ENCODE peak calls at places on chromosomes 5 and 9, in nine cellular contexts. One of them, this sample, is unnamed.

GRCh38 chr9:136576269-136576626 is 30.4 kb upstream of the NOTCH1 start:
- DNase-seq in astrocyte of the spinal cord: peak; percentile 40
- DNase-seq in CD8-positive, alpha-beta T cell: no peak
- DNase-seq in aorta: peak; percentile 83
- DNase-seq in brain microvascular endothelial cell: no peak
- DNase-seq in heart right ventricle: no peak
- DNase-seq in neuronal stem cell: no peak
- DNase-seq in T-helper 1 cell: no peak
- DNase-seq in GM13976: no peak
- DNase-seq in this sample: no peak

GRCh38 chr9:22237497-22238363 is 208.9 kb upstream of the DMRTA1 start:
- DNase-seq in aorta: no peak
- DNase-seq in astrocyte of the spinal cord: peak; percentile 95
- DNase-seq in neuronal stem cell: no peak
- DNase-seq in T-helper 1 cell: no peak
- DNase-seq in CD8-positive, alpha-beta T cell: no peak
- DNase-seq in GM13976: no peak
- DNase-seq in heart right ventricle: no peak
- DNase-seq in brain microvascular endothelial cell: peak; percentile 92
- DNase-seq in this sample: no peak

GRCh38 chr9:20835364-20836286 is 151.6 kb downstream of the FOCAD start:
- DNase-seq in astrocyte of the spinal cord: peak; percentile 49
- DNase-seq in neuronal stem cell: no peak
- DNase-seq in aorta: no peak
- DNase-seq in T-helper 1 cell: no peak
- DNase-seq in brain microvascular endothelial cell: peak; percentile 6
- DNase-seq in CD8-positive, alpha-beta T cell: no peak
- DNase-seq in heart right ventricle: no peak
- DNase-seq in GM13976: no peak
- DNase-seq in this sample: no peak

GRCh38 chr9:79694676-79695400 is 123.1 kb downstream of the TLE4 start:
- DNase-seq in GM13976: no peak
- DNase-seq in aorta: no peak
- DNase-seq in T-helper 1 cell: no peak
- DNase-seq in neuronal stem cell: peak; percentile 38
- DNase-seq in brain microvascular endothelial cell: peak; percentile 90
- DNase-seq in heart right ventricle: no peak
- DNase-seq in CD8-positive, alpha-beta T cell: no peak
- DNase-seq in astrocyte of the spinal cord: peak; percentile 94
- DNase-seq in this sample: no peak

GRCh38 chr9:136626066-136626725 is 36.5 kb upstream of the EGFL7 start:
- DNase-seq in brain microvascular endothelial cell: no peak
- DNase-seq in CD8-positive, alpha-beta T cell: no peak
- DNase-seq in heart right ventricle: no peak
- DNase-seq in astrocyte of the spinal cord: no peak
- DNase-seq in neuronal stem cell: no peak
- DNase-seq in T-helper 1 cell: no peak
- DNase-seq in GM13976: no peak
- DNase-seq in aorta: peak; percentile 61
- DNase-seq in this sample: no peak

GRCh38 chr5:139016186-139016585 is 141.1 kb upstream of the LRRTM2 start:
- DNase-seq in neuronal stem cell: no peak
- DNase-seq in astrocyte of the spinal cord: no peak
- DNase-seq in aorta: no peak
- DNase-seq in T-helper 1 cell: no peak
- DNase-seq in brain microvascular endothelial cell: no peak
- DNase-seq in GM13976: no peak
- DNase-seq in heart right ventricle: no peak
- DNase-seq in CD8-positive, alpha-beta T cell: no peak
- DNase-seq in this sample: no peak

GRCh38 chr5:115439042-115439441 is 105.5 kb downstream of the FEM1C start:
- DNase-seq in T-helper 1 cell: no peak
- DNase-seq in heart right ventricle: no peak
- DNase-seq in aorta: no peak
- DNase-seq in CD8-positive, alpha-beta T cell: no peak
- DNase-seq in astrocyte of the spinal cord: no peak
- DNase-seq in neuronal stem cell: no peak
- DNase-seq in GM13976: no peak
- DNase-seq in brain microvascular endothelial cell: no peak
- DNase-seq in this sample: no peak

GRCh38 chr5:59123595-59124561 is 541.0 kb downstream of the RAB3C start:
- DNase-seq in T-helper 1 cell: no peak
- DNase-seq in aorta: no peak
- DNase-seq in heart right ventricle: no peak
- DNase-seq in astrocyte of the spinal cord: no peak
- DNase-seq in GM13976: no peak
- DNase-seq in CD8-positive, alpha-beta T cell: peak; percentile 23
- DNase-seq in brain microvascular endothelial cell: no peak
- DNase-seq in neuronal stem cell: no peak
- DNase-seq in this sample: no peak

GRCh38 chr5:139446956-139447779 is 7.8 kb upstream of the DNAJC18 start:
- DNase-seq in astrocyte of the spinal cord: peak; percentile 17
- DNase-seq in GM13976: no peak
- DNase-seq in heart right ventricle: no peak
- DNase-seq in T-helper 1 cell: no peak
- DNase-seq in CD8-positive, alpha-beta T cell: no peak
- DNase-seq in aorta: no peak
- DNase-seq in neuronal stem cell: no peak
- DNase-seq in brain microvascular endothelial cell: no peak
- DNase-seq in this sample: no peak

GRCh38 chr9:86636614-86637013 is 282.4 kb upstream of the TUT7 start:
- DNase-seq in T-helper 1 cell: no peak
- DNase-seq in brain microvascular endothelial cell: no peak
- DNase-seq in heart right ventricle: no peak
- DNase-seq in aorta: no peak
- DNase-seq in neuronal stem cell: no peak
- DNase-seq in GM13976: no peak
- DNase-seq in astrocyte of the spinal cord: no peak
- DNase-seq in CD8-positive, alpha-beta T cell: no peak
- DNase-seq in this sample: no peak

GRCh38 chr5:176692835-176693476 is 45.7 kb downstream of the TSPAN17 start:
- DNase-seq in brain microvascular endothelial cell: no peak
- DNase-seq in T-helper 1 cell: no peak
- DNase-seq in astrocyte of the spinal cord: no peak
- DNase-seq in neuronal stem cell: no peak
- DNase-seq in heart right ventricle: no peak
- DNase-seq in aorta: no peak
- DNase-seq in CD8-positive, alpha-beta T cell: no peak
- DNase-seq in GM13976: no peak
- DNase-seq in this sample: no peak

GRCh38 chr9:135461936-135462335 is 17.6 kb upstream of the PPP1R26 start:
- DNase-seq in aorta: no peak
- DNase-seq in CD8-positive, alpha-beta T cell: no peak
- DNase-seq in brain microvascular endothelial cell: no peak
- DNase-seq in astrocyte of the spinal cord: no peak
- DNase-seq in heart right ventricle: no peak
- DNase-seq in neuronal stem cell: no peak
- DNase-seq in GM13976: no peak
- DNase-seq in T-helper 1 cell: no peak
- DNase-seq in this sample: no peak

GRCh38 chr5:116273458-116274242 is 188.8 kb downstream of the COMMD10 start:
- DNase-seq in aorta: no peak
- DNase-seq in GM13976: peak; percentile 2
- DNase-seq in CD8-positive, alpha-beta T cell: no peak
- DNase-seq in T-helper 1 cell: no peak
- DNase-seq in astrocyte of the spinal cord: no peak
- DNase-seq in neuronal stem cell: no peak
- DNase-seq in heart right ventricle: no peak
- DNase-seq in brain microvascular endothelial cell: no peak
- DNase-seq in this sample: no peak

GRCh38 chr9:72623156-72623555 is 101.7 kb downstream of the TMC1 start:
- DNase-seq in heart right ventricle: no peak
- DNase-seq in CD8-positive, alpha-beta T cell: no peak
- DNase-seq in GM13976: no peak
- DNase-seq in astrocyte of the spinal cord: peak; percentile 22
- DNase-seq in aorta: no peak
- DNase-seq in brain microvascular endothelial cell: no peak
- DNase-seq in neuronal stem cell: no peak
- DNase-seq in T-helper 1 cell: no peak
- DNase-seq in this sample: no peak

GRCh38 chr9:110745656-110746055 is 77.1 kb downstream of the MUSK start:
- DNase-seq in heart right ventricle: no peak
- DNase-seq in CD8-positive, alpha-beta T cell: no peak
- DNase-seq in brain microvascular endothelial cell: no peak
- DNase-seq in neuronal stem cell: no peak
- DNase-seq in GM13976: no peak
- DNase-seq in T-helper 1 cell: no peak
- DNase-seq in aorta: no peak
- DNase-seq in astrocyte of the spinal cord: peak; percentile 60
- DNase-seq in this sample: no peak

GRCh38 chr5:122723606-122724352 is 51.1 kb upstream of the SNX2 start:
- DNase-seq in GM13976: peak; percentile 70
- DNase-seq in brain microvascular endothelial cell: peak; percentile 55
- DNase-seq in CD8-positive, alpha-beta T cell: no peak
- DNase-seq in astrocyte of the spinal cord: peak; percentile 85
- DNase-seq in aorta: no peak
- DNase-seq in neuronal stem cell: no peak
- DNase-seq in T-helper 1 cell: no peak
- DNase-seq in heart right ventricle: no peak
- DNase-seq in this sample: no peak

GRCh38 chr9:3398232-3398648 is 127.6 kb downstream of the RFX3 start:
- DNase-seq in CD8-positive, alpha-beta T cell: no peak
- DNase-seq in GM13976: peak; percentile 19
- DNase-seq in neuronal stem cell: no peak
- DNase-seq in T-helper 1 cell: no peak
- DNase-seq in brain microvascular endothelial cell: no peak
- DNase-seq in aorta: no peak
- DNase-seq in heart right ventricle: no peak
- DNase-seq in astrocyte of the spinal cord: no peak
- DNase-seq in this sample: no peak

GRCh38 chr5:9529041-9529480 is 16.8 kb downstream of the SEMA5A start:
- DNase-seq in GM13976: no peak
- DNase-seq in heart right ventricle: no peak
- DNase-seq in CD8-positive, alpha-beta T cell: no peak
- DNase-seq in astrocyte of the spinal cord: no peak
- DNase-seq in brain microvascular endothelial cell: no peak
- DNase-seq in aorta: no peak
- DNase-seq in T-helper 1 cell: no peak
- DNase-seq in neuronal stem cell: no peak
- DNase-seq in this sample: no peak

GRCh38 chr5:4042311-4042710 is 446.7 kb downstream of the IRX1 start:
- DNase-seq in aorta: no peak
- DNase-seq in neuronal stem cell: no peak
- DNase-seq in heart right ventricle: no peak
- DNase-seq in astrocyte of the spinal cord: no peak
- DNase-seq in GM13976: no peak
- DNase-seq in brain microvascular endothelial cell: no peak
- DNase-seq in T-helper 1 cell: no peak
- DNase-seq in CD8-positive, alpha-beta T cell: no peak
- DNase-seq in this sample: no peak

GRCh38 chr5:133962801-133963476 is 5.5 kb downstream of the C5orf15 start:
- DNase-seq in GM13976: no peak
- DNase-seq in CD8-positive, alpha-beta T cell: no peak
- DNase-seq in brain microvascular endothelial cell: no peak
- DNase-seq in T-helper 1 cell: no peak
- DNase-seq in neuronal stem cell: no peak
- DNase-seq in heart right ventricle: no peak
- DNase-seq in astrocyte of the spinal cord: peak; percentile 80
- DNase-seq in aorta: no peak
- DNase-seq in this sample: no peak

This sample was measured in T follicular helper cell.